ENCODE peak calls at places on chromosomes 3 and 15, in five cellular contexts. L is heart right ventricle, Q is AG09319, N is stomach, C is neural progenitor cell. B is an unnamed sample.
A peak's percentile ranks its signal among the peaks of the same experiment; 100 is the strongest.

GRCh38 chr15:65258863-65259262 is 27.8 kb downstream of the PARP16 start:
- DNase-seq in L (no peak), Q (no peak), N (no peak), C (no peak), B (no peak)

GRCh38 chr3:42421818-42422796 is 11.7 kb upstream of the LYZL4 start:
- DNase-seq in L (no peak), Q (no peak), N (peak; percentile 47), C (no peak), B (no peak)

GRCh38 chr3:61443886-61444285 is 117.5 kb upstream of the PTPRG start:
- DNase-seq in L (no peak), Q (no peak), N (no peak), C (no peak), B (no peak)

GRCh38 chr15:69789648-69790393 is 307.9 kb downstream of the TLE3 start:
- DNase-seq in L (no peak), Q (no peak), N (no peak), C (no peak), B (no peak)

GRCh38 chr3:50428007-50428633 is 68.8 kb upstream of the TMEM115 start:
- DNase-seq in L (no peak), Q (no peak), N (no peak), C (no peak), B (no peak)

GRCh38 chr3:23172059-23172458 is 31.1 kb upstream of the UBE2E2 start:
- DNase-seq in L (no peak), Q (no peak), N (no peak), C (no peak), B (no peak)

GRCh38 chr3:141498592-141499223 is 11.9 kb downstream of the RASA2 start:
- DNase-seq in L (no peak), Q (no peak), N (peak; percentile 62), C (no peak), B (no peak)

GRCh38 chr3:39166134-39166710 is 12.8 kb upstream of the CSRNP1 start:
- DNase-seq in L (no peak), Q (no peak), N (no peak), C (no peak), B (no peak)

GRCh38 chr3:130250982-130251381 is 94.5 kb upstream of the COL6A5 start:
- DNase-seq in L (no peak), Q (no peak), N (no peak), C (no peak), B (no peak)

GRCh38 chr3:11558461-11558903 is 85.2 kb downstream of the VGLL4 start:
- DNase-seq in L (no peak), Q (no peak), N (no peak), C (no peak), B (no peak)

GRCh38 chr15:100696452-100696851 is 94.1 kb downstream of the ASB7 start:
- DNase-seq in L (no peak), Q (no peak), N (no peak), C (no peak), B (no peak)

DNA sequence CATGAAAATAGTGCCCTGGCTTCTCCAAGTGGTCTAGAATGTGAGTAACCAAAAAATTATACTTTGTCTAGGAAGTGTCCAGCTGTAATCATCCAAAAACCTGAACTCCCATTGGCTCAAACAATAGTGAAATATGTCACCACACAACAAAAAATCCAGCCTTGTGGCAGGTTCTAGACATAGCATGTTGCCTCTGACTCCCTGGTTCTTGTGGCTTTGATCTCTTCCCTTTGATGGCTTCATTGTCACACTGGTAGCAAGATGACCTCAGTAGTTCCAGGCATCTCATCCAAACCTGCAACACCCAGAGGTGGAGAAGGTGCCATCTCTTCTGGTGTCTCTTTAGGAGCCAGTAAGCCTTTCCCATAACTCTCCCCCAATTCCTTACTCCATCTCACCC is 74.7 kb downstream of the CMSS1 start:
- DNase-seq in L (no peak), Q (no peak), N (no peak), C (no peak), B (no peak)
- TF ChIP-seq CTCF in L (no peak), Q (no peak), N (no peak), C (no peak), B (no peak)

GRCh38 chr15:48798319-48798718 is 12.6 kb downstream of the CEP152 start:
- DNase-seq in L (no peak), Q (no peak), N (no peak), C (peak; percentile 83), B (no peak)

GRCh38 chr15:48802257-48802656 is 8.6 kb downstream of the CEP152 start:
- DNase-seq in L (no peak), Q (no peak), N (no peak), C (no peak), B (no peak)

GRCh38 chr15:48800245-48800644 is 10.6 kb downstream of the CEP152 start:
- DNase-seq in L (no peak), Q (no peak), N (no peak), C (no peak), B (no peak)

GRCh38 chr15:48802867-48803266 is 8.0 kb downstream of the CEP152 start:
- DNase-seq in L (no peak), Q (peak; percentile 62), N (no peak), C (no peak), B (no peak)

GRCh38 chr15:48800811-48801460 is 9.9 kb downstream of the CEP152 start:
- DNase-seq in L (no peak), Q (no peak), N (no peak), C (no peak), B (no peak)
- TF ChIP-seq CTCF in L (peak; percentile 7), Q (peak; percentile 50), N (peak; percentile 31), C (peak; percentile 46), B (peak; percentile 36)

GRCh38 chr3:100089802-100090668 is 24.3 kb downstream of the FILIP1L start:
- DNase-seq in L (no peak), Q (no peak), N (no peak), C (peak; percentile 23), B (peak; percentile 37)
- TF ChIP-seq CTCF in L (no peak), Q (peak; percentile 61), N (peak; percentile 33), C (peak; percentile 45), B (peak; percentile 38)

GRCh38 chr3:116339441-116340028 is 105.8 kb downstream of the LSAMP start:
- DNase-seq in L (peak; percentile 11), Q (no peak), N (no peak), C (no peak), B (no peak)

GRCh38 chr3:116340680-116341216 is 104.5 kb downstream of the LSAMP start:
- DNase-seq in L (no peak), Q (no peak), N (no peak), C (no peak), B (no peak)

GRCh38 chr3:116341381-116341780 is 103.9 kb downstream of the LSAMP start:
- DNase-seq in L (no peak), Q (no peak), N (no peak), C (no peak), B (no peak)

GRCh38 chr3:116338713-116339112 is 106.6 kb downstream of the LSAMP start:
- DNase-seq in L (no peak), Q (no peak), N (no peak), C (peak; percentile 73), B (no peak)

GRCh38 chr3:116337229-116337628 is 108.1 kb downstream of the LSAMP start:
- DNase-seq in L (no peak), Q (no peak), N (no peak), C (no peak), B (no peak)
- TF ChIP-seq CTCF in L (no peak), Q (peak; percentile 9), N (no peak), C (peak; percentile 28), B (no peak)

GRCh38 chr3:121883507-121883906 is 10.7 kb upstream of the SLC15A2 start:
- DNase-seq in L (no peak), Q (no peak), N (no peak), C (peak; percentile 49), B (no peak)
- TF ChIP-seq CTCF in L (no peak), Q (peak; percentile 3), N (no peak), C (peak; percentile 65), B (no peak)

DNA sequence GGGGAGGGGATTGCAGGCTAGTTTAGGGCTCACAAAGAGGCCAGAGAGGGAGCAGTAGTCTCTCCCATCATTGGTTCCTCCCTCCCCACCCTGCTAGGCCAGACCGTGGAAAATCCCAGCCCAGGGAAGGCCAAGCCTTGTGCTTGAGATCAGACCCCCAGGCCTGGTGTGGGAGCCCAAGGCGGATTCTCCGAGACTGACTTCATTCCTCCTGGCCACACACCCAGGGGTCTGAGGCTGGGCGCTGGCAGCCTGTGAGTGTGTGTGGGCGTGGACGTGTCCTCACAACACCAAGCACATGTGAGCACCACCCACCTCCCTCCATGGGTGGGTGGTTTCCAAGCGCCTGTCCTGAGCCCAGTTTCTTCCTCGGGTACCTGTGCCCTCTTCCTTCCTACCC is 4.1 kb downstream of the LOXL1 start:
- DNase-seq in L (peak; percentile 53), Q (no peak), N (no peak), C (no peak), B (peak; percentile 75)
- TF ChIP-seq CTCF in L (no peak), Q (no peak), N (no peak), C (no peak), B (no peak)

GRCh38 chr3:145807990-145808389 is 353.0 kb downstream of the PLOD2 start:
- DNase-seq in L (no peak), Q (no peak), N (no peak), C (peak; percentile 29), B (no peak)
- TF ChIP-seq CTCF in L (no peak), Q (peak; percentile 3), N (no peak), C (peak; percentile 50), B (no peak)

GRCh38 chr15:25741253-25741575 is 121.9 kb downstream of the ATP10A start:
- DNase-seq in L (no peak), Q (no peak), N (no peak), C (no peak), B (no peak)

GRCh38 chr15:25740438-25741252 is 122.5 kb downstream of the ATP10A start:
- DNase-seq in L (no peak), Q (no peak), N (no peak), C (no peak), B (no peak)

GRCh38 chr15:25738171-25738792 is 124.8 kb downstream of the ATP10A start:
- DNase-seq in L (no peak), Q (no peak), N (no peak), C (no peak), B (no peak)

GRCh38 chr15:25742008-25742407 is 121.1 kb downstream of the ATP10A start:
- DNase-seq in L (no peak), Q (no peak), N (no peak), C (peak; percentile 76), B (no peak)

DNA sequence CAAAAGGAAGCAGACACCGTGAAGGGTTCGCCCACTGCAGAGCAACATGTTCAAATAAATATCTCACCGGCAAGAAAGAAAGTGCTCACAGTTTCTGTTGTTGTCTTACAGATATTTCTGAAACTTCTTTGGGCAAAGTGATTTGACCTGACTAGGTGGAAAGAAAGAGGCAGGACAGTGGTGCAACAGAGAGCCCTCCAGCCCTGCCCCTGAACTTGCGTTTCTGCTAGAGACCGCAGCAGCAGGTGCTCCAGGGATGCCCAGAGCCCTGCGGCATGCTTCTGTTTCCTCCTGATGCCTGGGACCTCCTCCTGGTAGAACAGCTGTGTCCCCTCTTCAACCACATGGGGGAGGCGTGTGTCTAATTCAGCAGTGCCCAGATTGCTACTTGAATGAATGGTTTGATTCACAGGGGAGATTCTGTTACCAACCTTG is 123.4 kb downstream of the ATP10A start:
- DNase-seq in L (no peak), Q (peak; percentile 16), N (no peak), C (peak; percentile 61), B (no peak)
- TF ChIP-seq CTCF in L (no peak), Q (peak; percentile 65), N (no peak), C (peak; percentile 49), B (peak; percentile 27)

B was measured in psoas muscle.